ENCODE peak calls at places on chromosomes 11 and 22, in four cellular contexts. K, V, Q and P are unnamed samples.

GRCh38 chr11:131511794-131512193 is 141.4 kb downstream of the NTM start:
- DNase-seq in Q (no peak), K (no peak), V (peak; percentile 27), P (no peak)

GRCh38 chr22:33389927-33390326 is 331.7 kb upstream of the SYN3 start:
- DNase-seq in Q (no peak), K (no peak), V (no peak), P (no peak)

GRCh38 chr11:75052457-75052856 is 44.2 kb downstream of the OR2AT4 start:
- DNase-seq in Q (no peak), K (no peak), V (no peak), P (no peak)

GRCh38 chr11:116465056-116465455 is 307.7 kb downstream of the BUD13 start:
- DNase-seq in V (no peak), K (no peak), Q (no peak), P (no peak)

GRCh38 chr11:96013459-96014213 is 89.7 kb upstream of the MTMR2 start:
- DNase-seq in K (no peak), Q (no peak), V (no peak), P (no peak)

GRCh38 chr11:114060402-114061052 is 1.0 kb downstream of the ZBTB16 start:
- DNase-seq in V (no peak), Q (no peak), K (peak; percentile 72), P (no peak)

GRCh38 chr11:75853971-75854370 is 39.0 kb downstream of the UVRAG start:
- DNase-seq in Q (no peak), V (no peak), K (no peak), P (no peak)

GRCh38 chr11:19252394-19253148 is 11.8 kb upstream of the E2F8 start:
- DNase-seq in K (no peak), V (no peak), Q (no peak), P (no peak)

GRCh38 chr22:32469799-32470212 is 4.8 kb upstream of the FBXO7 start:
- DNase-seq in V (no peak), Q (peak; percentile 38), K (no peak), P (no peak)

GRCh38 chr11:130037881-130038601 is 31.7 kb upstream of the APLP2 start:
- DNase-seq in V (no peak), K (no peak), Q (no peak), P (no peak)

GRCh38 chr11:85628771-85629341 is 463 bp downstream of the TMEM126B start:
- DNase-seq in Q (no peak), V (no peak), K (no peak), P (no peak)

GRCh38 chr22:28043269-28043668 is 124.2 kb upstream of the PITPNB start:
- DNase-seq in K (no peak), V (no peak), Q (no peak), P (no peak)

GRCh38 chr11:44464741-44465140 is 100.7 kb upstream of the CD82 start:
- DNase-seq in K (no peak), Q (no peak), V (no peak), P (no peak)

GRCh38 chr11:128399186-128399585 is 188.2 kb downstream of the ETS1 start:
- DNase-seq in Q (no peak), V (no peak), K (no peak), P (no peak)

GRCh38 chr11:36540998-36541397 is 26.8 kb upstream of the RAG1 start:
- DNase-seq in Q (no peak), V (no peak), K (no peak), P (peak; percentile 60)

GRCh38 chr11:27161071-27161470 is 120.5 kb downstream of the BBOX1 start:
- DNase-seq in V (no peak), K (no peak), Q (no peak), P (no peak)

GRCh38 chr22:30763815-30764686 is 69.4 kb downstream of the OSBP2 start:
- DNase-seq in V (no peak), Q (peak; percentile 37), K (peak; percentile 22), P (no peak)

DNA sequence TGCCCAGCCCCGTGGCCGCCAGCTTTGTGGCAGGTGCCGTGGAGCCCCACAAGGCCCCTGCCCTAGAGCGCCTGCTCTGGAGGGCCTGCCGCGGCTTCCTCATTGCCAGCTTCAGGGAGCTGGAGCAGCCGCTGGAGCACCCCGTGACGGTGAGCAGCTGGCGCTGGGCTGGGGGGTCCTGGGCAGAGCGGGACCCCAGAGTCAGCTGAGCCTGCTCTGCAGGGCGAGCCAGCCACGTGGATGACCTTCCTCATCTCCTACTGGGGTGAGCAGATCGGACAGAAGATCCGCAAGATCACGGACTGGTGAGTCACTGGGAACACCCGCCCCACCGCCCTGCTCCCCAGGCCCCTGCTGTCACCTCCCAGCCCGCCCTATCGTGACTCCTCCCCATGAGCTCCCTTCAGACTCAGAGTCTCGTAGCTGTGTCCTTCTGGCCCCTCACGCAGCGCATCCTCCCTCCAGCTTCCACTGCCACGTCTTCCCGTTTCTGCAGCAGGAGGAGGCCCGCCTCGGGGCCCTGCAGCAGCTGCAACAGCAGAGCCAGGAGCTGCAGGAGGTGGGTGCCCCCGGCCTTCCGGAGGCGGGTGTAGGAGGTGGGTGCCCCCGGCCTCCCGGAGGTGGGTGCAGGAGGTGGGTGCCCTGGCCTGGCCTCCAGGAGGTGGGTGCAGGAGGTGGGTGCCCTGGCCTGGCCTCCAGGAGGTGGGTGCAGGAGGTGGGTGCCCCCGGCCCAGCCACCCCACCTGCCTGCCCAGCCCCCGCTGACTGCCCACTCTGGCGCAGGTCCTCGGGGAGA is 4.7 kb downstream of the TCIRG1 start:
- DNase-seq in Q (peak; percentile 62), K (peak; percentile 33), V (no peak), P (peak; percentile 64)
- TF ChIP-seq POLR2A in Q (no peak), K (no peak), V (no peak), P (no peak)

GRCh38 chr11:1139441-1140066 is 18.2 kb upstream of the MUC5AC start:
- DNase-seq in K (no peak), Q (no peak), V (no peak), P (no peak)
- TF ChIP-seq POLR2A in K (no peak), Q (no peak), V (no peak), P (no peak)

GRCh38 chr22:37014835-37015586 is 4.2 kb downstream of the TST start:
- DNase-seq in V (no peak), K (no peak), Q (no peak), P (peak; percentile 47)
- TF ChIP-seq POLR2A in V (no peak), K (no peak), Q (no peak), P (no peak)

GRCh38 chr11:34897171-34897870 is 18.9 kb downstream of the APIP start:
- DNase-seq in V (no peak), K (no peak), Q (no peak), P (no peak)

GRCh38 chr11:34899633-34900016 is 16.6 kb downstream of the APIP start:
- DNase-seq in K (no peak), V (no peak), Q (no peak), P (no peak)

DNA sequence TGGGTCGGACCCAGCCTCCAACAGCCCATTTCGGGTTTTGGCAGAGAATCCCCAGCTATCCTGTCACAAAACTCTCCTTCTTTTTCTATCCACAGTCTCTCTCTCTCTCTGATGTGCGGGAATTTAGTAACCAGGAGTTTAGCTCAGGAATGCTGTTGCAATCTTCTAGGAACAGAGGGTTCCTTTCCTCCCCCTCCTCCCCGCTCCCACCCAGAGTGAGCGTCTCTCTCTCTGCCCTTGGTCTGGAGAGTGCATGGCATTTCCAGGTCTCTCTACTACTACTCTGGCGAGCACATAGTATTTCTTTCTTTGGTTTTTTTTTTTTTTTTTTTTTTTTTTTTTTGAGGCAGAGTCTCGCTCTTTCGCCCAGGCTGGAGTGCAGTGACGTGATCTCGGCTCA is 17.7 kb downstream of the APIP start:
- DNase-seq in V (no peak), Q (no peak), K (no peak), P (no peak)
- TF ChIP-seq POLR2A in V (no peak), Q (no peak), K (no peak), P (no peak)

DNA sequence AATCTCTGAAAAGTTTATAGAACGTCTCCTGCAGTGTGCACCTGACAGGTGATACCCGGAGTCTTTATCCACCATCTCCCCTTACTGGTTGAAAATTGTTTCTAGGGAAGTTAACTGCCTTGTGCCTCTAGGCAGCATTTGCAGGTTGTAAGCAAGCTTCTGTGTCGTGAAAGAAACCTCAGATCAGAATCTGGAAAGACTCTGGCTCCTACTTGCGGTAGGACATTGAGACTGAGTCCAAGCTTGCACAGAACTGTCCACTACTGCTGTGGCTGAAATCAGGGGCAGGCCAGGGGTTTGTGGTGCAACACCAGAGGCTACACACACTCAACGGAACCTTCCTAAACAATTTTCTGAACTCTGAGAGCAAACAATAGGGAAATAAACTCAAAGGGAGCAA is 34.8 kb upstream of the MYOD1 start:
- DNase-seq in V (no peak), K (no peak), Q (no peak), P (no peak)
- TF ChIP-seq POLR2A in V (no peak), K (no peak), Q (no peak), P (no peak)

GRCh38 chr11:45918331-45918941 is 759 bp upstream of the PEX16 start:
- DNase-seq in V (peak; percentile 79), K (peak; percentile 85), Q (peak; percentile 88), P (peak; percentile 92)
- TF ChIP-seq POLR2A in V (peak; percentile 54), K (peak; percentile 80), Q (peak; percentile 55), P (peak; percentile 79)

GRCh38 chr22:38697055-38697980 is 3.4 kb downstream of the JOSD1 start:
- DNase-seq in V (no peak), K (no peak), Q (no peak), P (no peak)
- TF ChIP-seq POLR2A in V (no peak), K (no peak), Q (no peak), P (peak; percentile 45)

DNA sequence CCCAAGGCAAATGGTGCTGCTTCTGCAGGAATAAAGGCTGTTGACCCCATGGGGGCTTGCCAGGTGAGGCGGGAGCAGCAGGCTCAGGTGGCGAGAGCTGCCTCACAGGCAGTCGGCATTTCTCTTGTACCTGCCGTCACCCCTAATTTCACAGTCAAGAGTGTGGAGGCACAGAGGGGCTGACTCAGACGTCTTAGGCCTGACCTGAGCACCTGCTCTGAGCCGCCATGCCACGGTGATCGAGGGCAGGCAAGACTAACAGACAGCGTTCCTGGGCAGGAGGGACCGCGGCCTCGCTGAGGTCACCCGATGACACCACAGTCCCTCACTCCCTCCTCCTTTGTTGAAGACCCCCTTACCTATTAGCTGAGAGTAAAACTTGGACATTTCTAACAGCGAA is 5.2 kb downstream of the ALG12 start:
- DNase-seq in Q (no peak), V (no peak), K (no peak), P (no peak)
- TF ChIP-seq POLR2A in Q (no peak), V (no peak), K (no peak), P (no peak)